ENCODE peak calls at places on chromosome 20, in five cellular contexts. H, P, Q, M and D are unnamed samples.

GRCh38 chr20:47576516-47577033 is 74.9 kb downstream of the NCOA3 start:
- DNase-seq in H (peak; percentile 27), P (peak; percentile 85), Q (peak; percentile 65), M (no peak), D (peak; percentile 70)

GRCh38 chr20:49914310-49915117 is 815 bp downstream of the SPATA2 start:
- DNase-seq in H (no peak), P (no peak), Q (no peak), M (no peak), D (peak; percentile 39)

GRCh38 chr20:1871807-1872455 is 23.3 kb upstream of the SIRPA start:
- DNase-seq in H (no peak), P (no peak), Q (no peak), M (no peak), D (no peak)

GRCh38 chr20:50048420-50049166 is 64.4 kb downstream of the UBE2V1 start:
- DNase-seq in H (no peak), P (no peak), Q (no peak), M (no peak), D (no peak)

GRCh38 chr20:37880726-37881591 is 22.0 kb upstream of the VSTM2L start:
- DNase-seq in H (no peak), P (peak; percentile 34), Q (no peak), M (no peak), D (no peak)

GRCh38 chr20:61901421-61902212 is 164.1 kb downstream of the TAF4 start:
- DNase-seq in H (no peak), P (no peak), Q (no peak), M (no peak), D (peak; percentile 21)

GRCh38 chr20:47464380-47465101 is 37.1 kb upstream of the NCOA3 start:
- DNase-seq in H (no peak), P (peak; percentile 99), Q (peak; percentile 95), M (no peak), D (peak; percentile 98)

GRCh38 chr20:47535994-47536393 is 34.3 kb downstream of the NCOA3 start:
- DNase-seq in H (no peak), P (no peak), Q (no peak), M (no peak), D (no peak)

GRCh38 chr20:48215536-48215935 is 430.3 kb upstream of the SULF2 start:
- DNase-seq in H (no peak), P (no peak), Q (no peak), M (peak; percentile 38), D (no peak)

GRCh38 chr20:38617011-38617829 is 15.6 kb downstream of the ARHGAP40 start:
- DNase-seq in H (no peak), P (no peak), Q (no peak), M (peak; percentile 65), D (peak; percentile 73)

GRCh38 chr20:49345538-49345937 is 67.7 kb upstream of the ZNFX1 start:
- DNase-seq in H (no peak), P (peak; percentile 47), Q (no peak), M (no peak), D (peak; percentile 80)

GRCh38 chr20:47241345-47241781 is 115.1 kb downstream of the ZMYND8 start:
- DNase-seq in H (no peak), P (peak; percentile 90), Q (peak; percentile 97), M (no peak), D (no peak)

GRCh38 chr20:24473435-24473834 is 4.0 kb downstream of the SYNDIG1 start:
- DNase-seq in H (no peak), P (no peak), Q (no peak), M (no peak), D (no peak)

GRCh38 chr20:58340853-58341252 is 31.3 kb downstream of the RAB22A start:
- DNase-seq in H (no peak), P (peak; percentile 57), Q (no peak), M (no peak), D (peak; percentile 5)

GRCh38 chr20:59123011-59123676 is 40.5 kb upstream of the ZNF831 start:
- DNase-seq in H (no peak), P (no peak), Q (no peak), M (no peak), D (no peak)

GRCh38 chr20:8414611-8415274 is 282.7 kb downstream of the PLCB1 start:
- DNase-seq in H (no peak), P (peak; percentile 73), Q (no peak), M (no peak), D (peak; percentile 77)

GRCh38 chr20:11754451-11754850 is 163.2 kb upstream of the BTBD3 start:
- DNase-seq in H (no peak), P (no peak), Q (no peak), M (no peak), D (no peak)

GRCh38 chr20:62523473-62524203 is 47.8 kb upstream of the GATA5 start:
- DNase-seq in H (no peak), P (no peak), Q (no peak), M (peak; percentile 80), D (no peak)

GRCh38 chr20:1185781-1186334 is 1.1 kb upstream of the TMEM74B start:
- DNase-seq in H (no peak), P (peak; percentile 41), Q (no peak), M (peak; percentile 82), D (peak; percentile 10)

GRCh38 chr20:23316626-23317025 is 34.0 kb upstream of the NXT1 start:
- DNase-seq in H (no peak), P (no peak), Q (no peak), M (no peak), D (no peak)

GRCh38 chr20:58402305-58402704 is 13.3 kb downstream of the VAPB start:
- DNase-seq in H (no peak), P (no peak), Q (no peak), M (no peak), D (no peak)

GRCh38 chr20:25308671-25309394 is 60.9 kb downstream of the PYGB start:
- DNase-seq in H (no peak), P (peak; percentile 95), Q (no peak), M (no peak), D (peak; percentile 63)

GRCh38 chr20:54479138-54479906 is 3.9 kb downstream of the DOK5 start:
- DNase-seq in H (no peak), P (peak; percentile 11), Q (no peak), M (peak; percentile 38), D (no peak)
- TF ChIP-seq CTCF in H (no peak), P (peak; percentile 30), Q (no peak), M (peak; percentile 66), D (peak; percentile 21)

DNA sequence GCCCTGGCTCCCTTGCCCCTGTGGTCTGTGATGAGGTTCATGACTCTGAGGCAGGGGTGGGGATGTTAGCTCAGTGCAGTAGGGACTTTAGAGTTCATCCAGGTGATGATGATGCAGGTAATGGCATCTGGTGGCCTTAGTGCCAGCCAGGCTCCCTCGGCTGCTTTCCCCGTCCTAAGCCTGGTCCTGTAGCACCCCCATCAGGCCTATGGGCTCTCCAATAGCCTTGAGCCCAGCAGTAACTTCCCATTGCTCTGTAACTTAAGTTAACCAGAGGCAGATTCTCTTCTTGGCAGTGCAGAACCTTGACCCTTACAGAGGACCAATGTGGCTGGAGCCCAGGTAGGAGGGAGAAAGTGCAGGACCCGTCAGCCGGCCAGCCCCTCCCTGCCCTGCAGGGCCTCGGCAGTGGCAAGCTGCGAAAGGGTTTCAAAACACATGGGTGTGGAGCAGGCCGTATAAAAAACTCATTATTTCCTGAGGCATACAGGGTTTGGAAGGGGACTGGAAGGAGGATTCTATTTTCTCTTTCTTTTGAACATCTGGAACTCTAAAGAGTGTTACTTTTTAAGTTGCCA is 406.9 kb downstream of the CDH26 start:
- DNase-seq in H (no peak), P (no peak), Q (no peak), M (peak; percentile 63), D (no peak)
- TF ChIP-seq CTCF in H (no peak), P (no peak), Q (peak; percentile 9), M (peak; percentile 72), D (peak; percentile 23)

DNA sequence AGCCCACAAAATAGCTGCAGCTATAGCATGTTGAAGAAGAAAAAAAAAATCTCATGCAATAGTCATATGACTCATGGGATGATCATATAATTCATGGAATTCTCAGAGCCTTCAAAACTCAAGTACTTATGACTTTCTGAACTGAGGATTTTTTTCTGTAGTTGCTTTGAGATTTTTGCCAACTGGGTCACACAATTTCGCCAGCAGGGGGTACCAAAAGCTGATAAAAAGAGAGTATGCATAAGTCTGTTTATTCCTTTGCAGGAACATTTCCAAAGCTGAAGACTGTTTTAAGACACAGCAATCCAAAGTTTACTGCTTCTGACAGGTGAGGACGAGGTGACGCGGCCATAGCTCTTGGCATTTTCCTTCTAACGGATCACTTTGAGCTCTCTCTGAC is 586.1 kb upstream of the CHD6 start:
- DNase-seq in H (no peak), P (no peak), Q (no peak), M (no peak), D (no peak)
- TF ChIP-seq CTCF in H (peak; percentile 37), P (no peak), Q (no peak), M (peak; percentile 59), D (peak; percentile 48)

GRCh38 chr20:14512856-14513255 is 175.4 kb upstream of the FLRT3 start:
- DNase-seq in H (no peak), P (peak; percentile 4), Q (no peak), M (no peak), D (no peak)
- TF ChIP-seq CTCF in H (no peak), P (no peak), Q (no peak), M (no peak), D (no peak)

GRCh38 chr20:18421608-18422007 is 45.2 kb downstream of the DZANK1 start:
- DNase-seq in H (no peak), P (no peak), Q (no peak), M (no peak), D (no peak)
- TF ChIP-seq CTCF in H (no peak), P (no peak), Q (no peak), M (no peak), D (no peak)

GRCh38 chr20:53291548-53291947 is 302.1 kb downstream of the ZNF217 start:
- DNase-seq in H (no peak), P (no peak), Q (no peak), M (peak; percentile 68), D (no peak)
- TF ChIP-seq CTCF in H (no peak), P (peak; percentile 18), Q (no peak), M (peak; percentile 79), D (peak; percentile 22)

DNA sequence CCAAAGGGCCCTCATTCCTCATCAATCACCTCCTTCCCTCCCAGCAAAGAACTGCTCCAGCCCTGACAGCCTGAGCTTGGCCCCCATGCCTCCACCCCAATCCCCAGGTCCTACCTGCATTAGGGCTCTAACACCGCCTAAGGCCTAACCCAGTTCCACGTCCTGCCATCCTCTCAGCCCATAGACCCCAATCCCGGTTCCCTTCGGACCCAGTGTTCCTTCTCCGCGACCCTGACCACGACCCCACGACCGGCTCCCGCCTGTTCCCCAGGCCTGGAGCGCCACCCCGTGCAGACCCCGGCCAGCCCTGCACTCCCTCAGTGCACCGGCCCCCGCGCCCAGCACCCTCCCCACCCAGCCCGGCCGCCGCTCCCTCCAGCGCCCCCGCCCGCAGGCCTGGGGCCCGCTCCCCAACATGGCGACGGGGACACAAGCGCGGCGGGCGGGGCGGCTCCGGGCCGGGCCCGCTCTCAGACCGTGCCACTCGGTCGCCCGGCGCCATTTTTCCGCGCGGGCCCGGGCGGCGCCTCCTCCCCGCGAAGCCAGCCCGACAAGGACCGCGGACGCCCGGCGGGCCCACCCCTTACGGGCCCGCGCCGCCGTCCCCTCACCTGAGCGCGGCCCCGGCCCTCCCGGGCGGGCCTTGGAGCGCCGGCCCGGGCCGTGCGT is 456 bp downstream of the NCOA6 start:
- DNase-seq in H (peak; percentile 53), P (peak; percentile 16), Q (no peak), M (peak; percentile 77), D (peak; percentile 7)
- TF ChIP-seq CTCF in H (no peak), P (no peak), Q (no peak), M (peak; percentile 23), D (peak; percentile 41)

GRCh38 chr20:53493201-53493908 is 100.3 kb downstream of the ZNF217 start:
- DNase-seq in H (no peak), P (peak; percentile 59), Q (no peak), M (no peak), D (no peak)
- TF ChIP-seq CTCF in H (no peak), P (peak; percentile 33), Q (no peak), M (peak; percentile 32), D (no peak)